ENCODE peak calls at places on chromosomes 7 and 10, in eight cellular contexts. I is IMR-90; Q is kidney; S is CD8-positive, alpha-beta memory T cell; V is colonic mucosa; R is HAP-1; A is spleen; F is adrenal gland. P is an unnamed sample. For H3K36me3, the result is how much of the 10 kb centered on the place peaks cover.

GRCh38 chr7:31695856-31696255 is 8.8 kb downstream of the PPP1R17 start:
- DNase-seq in F (no peak), A (no peak), S (no peak), R (no peak), I (no peak), V (no peak), Q (no peak), P (no peak)

GRCh38 chr10:22583683-22584082 is 130.7 kb downstream of the PIP4K2A start:
- DNase-seq in V (no peak), Q (no peak), F (no peak), R (no peak), A (no peak), S (no peak), I (no peak), P (no peak)

GRCh38 chr10:13693783-13694450 is 107.2 kb downstream of the PRPF18 start:
- DNase-seq in S (no peak), I (no peak), V (no peak), F (no peak), Q (no peak), R (no peak), A (peak), P (no peak)

GRCh38 chr7:52831321-52831720 is 204.1 kb upstream of the POM121L12 start:
- DNase-seq in V (no peak), F (no peak), A (no peak), S (no peak), Q (no peak), I (no peak), R (peak), P (no peak)

GRCh38 chr7:107501593-107501992 is 31.7 kb downstream of the GPR22 start:
- DNase-seq in Q (no peak), F (no peak), A (no peak), R (peak), I (peak), V (peak), S (no peak), P (peak)

GRCh38 chr10:113666682-113667252 is 2.9 kb upstream of the NRAP start:
- DNase-seq in V (no peak), R (no peak), S (no peak), F (no peak), I (peak), A (no peak), Q (no peak), P (no peak)

GRCh38 chr10:35890061-35890969 is 248.2 kb upstream of the FZD8 start:
- DNase-seq in A (no peak), R (no peak), I (peak), Q (no peak), S (no peak), V (peak), F (no peak), P (no peak)

GRCh38 chr10:17805440-17805839 is 3.7 kb upstream of the MRC1 start:
- DNase-seq in I (no peak), S (no peak), F (no peak), A (no peak), R (no peak), V (no peak), Q (no peak), P (no peak)

GRCh38 chr7:123750389-123751230 is 1.8 kb upstream of the WASL start:
- DNase-seq in V (no peak), S (no peak), A (no peak), R (no peak), F (no peak), I (no peak), Q (no peak), P (no peak)
- H3K4me3 ChIP-seq in V (peak), S (no peak), A (peak), R (peak), F (no peak), I (no peak), Q (no peak), P (no peak)

GRCh38 chr7:134847834-134848233 is 68.4 kb downstream of the CALD1 start:
- DNase-seq in S (no peak), F (no peak), A (no peak), Q (no peak), V (no peak), I (no peak), R (no peak), P (no peak)
- H3K36me3 ChIP-seq in S (under half), F (under half), A (under half), Q (under half), V (under half), I (under half), R (under half), P (under half)

GRCh38 chr10:91630592-91630991 is 2.3 kb downstream of the PPP1R3C start:
- DNase-seq in I (no peak), V (no peak), A (no peak), R (no peak), Q (no peak), S (no peak), F (no peak), P (no peak)
- H3K4me3 ChIP-seq in I (peak), V (no peak), A (peak), R (no peak), Q (peak), S (no peak), F (no peak), P (no peak)

GRCh38 chr10:3104251-3104918 is 37.0 kb downstream of the PFKP start:
- DNase-seq in F (no peak), R (no peak), S (no peak), I (no peak), A (peak), Q (peak), V (no peak), P (no peak)
- H3K36me3 ChIP-seq in F (under half), R (half or more), S (under half), I (half or more), A (under half), Q (under half), V (under half), P (under half)

GRCh38 chr10:131461093-131461492 is 149.6 kb upstream of the TCERG1L start:
- DNase-seq in R (no peak), A (no peak), I (no peak), S (no peak), F (no peak), Q (no peak), V (no peak), P (no peak)
- H3K4me3 ChIP-seq in R (no peak), A (no peak), I (no peak), S (no peak), F (no peak), Q (no peak), V (no peak), P (no peak)

GRCh38 chr7:133009853-133010252 is 72.0 kb downstream of the CHCHD3 start:
- DNase-seq in A (no peak), V (no peak), R (no peak), S (no peak), F (no peak), Q (no peak), I (no peak), P (no peak)

GRCh38 chr7:133011746-133012145 is 70.1 kb downstream of the CHCHD3 start:
- DNase-seq in I (no peak), R (no peak), F (no peak), A (no peak), Q (no peak), S (no peak), V (no peak), P (no peak)

DNA sequence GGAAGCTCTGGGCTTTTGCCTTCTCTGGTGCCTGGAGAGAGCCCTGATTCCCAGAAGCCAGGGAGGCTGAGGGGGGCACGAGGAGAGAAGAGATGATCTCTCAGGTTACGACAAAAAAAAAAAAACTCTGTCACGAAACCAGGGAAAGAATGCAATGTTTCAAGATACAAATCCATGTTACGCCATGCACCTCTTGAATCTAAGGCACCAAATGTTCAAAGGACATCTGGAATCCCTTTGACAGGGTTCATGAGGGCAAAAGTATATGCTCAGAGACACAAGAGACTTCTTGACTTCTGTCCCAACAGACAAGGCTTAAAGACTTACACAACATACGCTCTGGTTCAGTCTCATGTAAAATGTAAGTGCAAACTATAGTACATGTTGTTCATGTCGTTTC is 72.5 kb downstream of the CHCHD3 start:
- DNase-seq in V (no peak), R (no peak), I (no peak), Q (no peak), F (no peak), A (no peak), S (no peak), P (peak)
- H3K36me3 ChIP-seq in V (under half), R (under half), I (under half), Q (under half), F (under half), A (under half), S (under half), P (under half)

GRCh38 chr10:114879093-114879492 is 57.5 kb downstream of the FHIP2A start:
- DNase-seq in F (no peak), I (no peak), A (no peak), S (no peak), V (no peak), R (no peak), Q (no peak), P (no peak)

GRCh38 chr10:114881916-114882315 is 56.1 kb upstream of the TRUB1 start:
- DNase-seq in R (no peak), F (peak), V (no peak), Q (no peak), A (no peak), I (no peak), S (no peak), P (no peak)

GRCh38 chr10:114881462-114881861 is 56.5 kb upstream of the TRUB1 start:
- DNase-seq in A (no peak), I (no peak), F (no peak), V (no peak), R (no peak), S (no peak), Q (no peak), P (no peak)

GRCh38 chr10:114877301-114877644 is 55.7 kb downstream of the FHIP2A start:
- DNase-seq in Q (no peak), A (no peak), V (no peak), R (no peak), F (no peak), S (no peak), I (no peak), P (no peak)

DNA sequence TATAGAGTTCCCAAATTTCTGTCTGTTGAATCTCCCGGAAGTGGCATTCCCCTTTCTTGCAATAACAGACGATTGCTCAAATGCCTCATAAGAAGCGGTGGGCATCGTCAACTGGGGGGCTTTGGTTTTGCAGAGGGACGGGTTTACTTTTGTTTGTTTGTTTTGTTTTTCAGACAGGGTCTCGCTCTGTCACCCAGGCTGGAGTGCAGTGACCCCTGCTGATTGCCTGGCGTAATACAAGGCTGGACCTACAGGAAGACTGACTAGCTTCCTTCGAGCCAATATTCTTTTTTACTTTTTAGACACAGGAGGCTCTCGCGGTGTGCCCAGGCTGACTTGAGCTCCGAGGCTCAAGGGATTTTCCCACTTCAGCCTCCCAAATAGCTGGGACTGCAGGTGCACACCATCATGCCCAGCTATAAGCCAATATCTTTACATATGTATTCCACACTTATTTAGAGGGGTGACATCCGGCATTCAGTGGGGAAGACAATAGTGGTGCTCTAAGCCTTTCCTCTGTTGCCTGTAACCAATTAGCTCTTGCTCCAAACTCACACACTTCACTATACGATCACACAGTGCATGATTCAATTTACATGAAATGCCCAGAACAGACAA is 58.1 kb downstream of the FHIP2A start:
- DNase-seq in R (peak), A (no peak), S (peak), I (peak), Q (no peak), V (no peak), F (peak), P (no peak)
- H3K4me3 ChIP-seq in R (no peak), A (no peak), S (no peak), I (no peak), Q (no peak), V (no peak), F (no peak), P (no peak)

DNA sequence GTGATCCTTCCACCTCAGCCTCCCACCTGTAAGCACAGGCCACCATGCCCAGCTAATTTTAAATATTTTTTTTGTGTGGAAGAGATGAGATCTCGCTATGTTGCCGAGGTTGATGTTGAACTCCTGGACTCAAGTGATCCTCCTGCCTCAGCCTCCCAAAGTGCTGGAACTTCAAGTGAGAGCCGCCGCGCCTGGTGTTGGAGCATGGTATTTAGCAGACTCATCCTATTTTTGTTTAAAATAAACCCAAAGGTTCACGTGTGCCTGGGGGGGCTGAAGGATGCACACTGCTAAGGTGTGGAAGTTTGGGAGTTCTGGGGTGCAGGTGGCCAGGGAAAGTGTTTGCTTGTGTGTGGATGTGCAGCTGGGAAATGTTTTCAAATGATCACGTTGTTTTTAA is 18.1 kb downstream of the PDGFA start:
- DNase-seq in Q (peak), R (no peak), S (no peak), V (no peak), I (no peak), F (no peak), A (peak), P (no peak)
- H3K36me3 ChIP-seq in Q (under half), R (under half), S (under half), V (under half), I (under half), F (under half), A (under half), P (under half)

P was measured in BJ.